ENCODE peak calls at places on chromosomes 4 and X, in five cellular contexts. X, S, W, O and U are unnamed samples. For H3K9me2, the result is how much of the 10 kb centered on the place peaks cover.

GRCh38 chr4:30619679-30620078 is 100.5 kb upstream of the PCDH7 start:
- DNase-seq in S (no peak), W (no peak), X (no peak), O (no peak), U (peak)

GRCh38 chr4:129092636-129093172 is 635 bp downstream of the SCLT1 start:
- DNase-seq in X (no peak), S (peak), O (peak), W (no peak), U (peak)

GRCh38 chr4:67545996-67546356 is 673 bp upstream of the CENPC start:
- DNase-seq in W (no peak), S (no peak), O (no peak), X (peak), U (no peak)

GRCh38 chr4:182083681-182084410 is 159.4 kb upstream of the TENM3 start:
- DNase-seq in S (no peak), X (no peak), W (no peak), O (no peak), U (no peak)

GRCh38 chr4:123050014-123050413 is 127.6 kb upstream of the NUDT6 start:
- DNase-seq in W (no peak), X (no peak), S (no peak), O (no peak), U (no peak)

GRCh38 chrX:24870143-24870542 is 145.6 kb downstream of the ARX start:
- DNase-seq in O (peak), W (no peak), S (peak), X (no peak), U (peak)

GRCh38 chrX:96791559-96791958 is 92.1 kb upstream of the RPA4 start:
- DNase-seq in S (no peak), O (no peak), X (no peak), W (no peak), U (peak)

GRCh38 chrX:47940448-47940847 is 63.3 kb downstream of the ZNF182 start:
- DNase-seq in O (no peak), X (no peak), S (no peak), W (no peak), U (no peak)

GRCh38 chr4:36177946-36178345 is 66.4 kb downstream of the ARAP2 start:
- DNase-seq in X (no peak), S (peak), W (no peak), O (no peak), U (no peak)

GRCh38 chrX:1249101-1249887 is 19.3 kb upstream of the CSF2RA start:
- DNase-seq in X (no peak), W (no peak), S (peak), O (peak), U (peak)

DNA sequence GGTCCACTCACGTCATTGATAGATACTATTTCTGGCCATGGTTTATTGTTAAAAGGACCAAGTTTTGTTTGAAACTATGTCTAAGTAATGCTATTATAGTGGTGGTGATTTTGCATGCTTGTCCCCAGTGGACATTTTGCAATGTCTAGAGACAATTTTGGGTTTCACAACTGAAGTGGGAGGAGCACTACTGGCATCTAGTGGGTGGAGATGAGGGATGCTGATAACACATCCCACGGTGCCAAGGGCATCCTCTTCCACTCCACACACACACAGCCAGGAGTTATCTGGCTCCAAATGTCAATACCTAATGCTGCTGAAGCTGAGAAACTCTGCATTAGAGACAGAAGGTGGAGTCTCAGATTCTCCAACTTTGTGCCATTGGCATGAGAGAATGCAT is 131.2 kb downstream of the FRMPD4 start:
- DNase-seq in W (no peak), S (peak), X (no peak), O (no peak), U (no peak)
- TF ChIP-seq EZH2phosphoT487 in W (no peak), S (no peak), X (no peak), O (no peak), U (no peak)

GRCh38 chr4:75385139-75385538 is 129.1 kb downstream of the RCHY1 start:
- DNase-seq in S (no peak), O (no peak), W (no peak), X (no peak), U (no peak)
- H3K9me2 ChIP-seq in S (under half), O (under half), W (under half), X (under half), U (under half)

GRCh38 chrX:2351321-2351720 is 149.5 kb downstream of the DHRSX start:
- DNase-seq in X (no peak), W (no peak), S (peak), O (peak), U (peak)
- TF ChIP-seq EZH2phosphoT487 in X (no peak), W (no peak), S (no peak), O (no peak), U (no peak)

GRCh38 chr4:95180531-95181315 is 368.1 kb downstream of the UNC5C start:
- DNase-seq in X (no peak), O (no peak), W (no peak), S (no peak), U (no peak)
- H3K9me2 ChIP-seq in X (under half), O (under half), W (under half), S (under half), U (under half)

GRCh38 chrX:154990496-154990895 is 32.0 kb downstream of the F8 start:
- DNase-seq in O (no peak), X (no peak), W (no peak), S (no peak), U (no peak)

GRCh38 chrX:154988719-154989118 is 33.8 kb downstream of the F8 start:
- DNase-seq in W (no peak), S (no peak), X (no peak), O (no peak), U (no peak)

GRCh38 chrX:154991476-154991875 is 31.0 kb downstream of the F8 start:
- DNase-seq in X (no peak), W (no peak), S (no peak), O (no peak), U (no peak)

GRCh38 chrX:154987940-154988339 is 34.6 kb downstream of the F8 start:
- DNase-seq in W (no peak), O (no peak), X (no peak), S (no peak), U (no peak)

DNA sequence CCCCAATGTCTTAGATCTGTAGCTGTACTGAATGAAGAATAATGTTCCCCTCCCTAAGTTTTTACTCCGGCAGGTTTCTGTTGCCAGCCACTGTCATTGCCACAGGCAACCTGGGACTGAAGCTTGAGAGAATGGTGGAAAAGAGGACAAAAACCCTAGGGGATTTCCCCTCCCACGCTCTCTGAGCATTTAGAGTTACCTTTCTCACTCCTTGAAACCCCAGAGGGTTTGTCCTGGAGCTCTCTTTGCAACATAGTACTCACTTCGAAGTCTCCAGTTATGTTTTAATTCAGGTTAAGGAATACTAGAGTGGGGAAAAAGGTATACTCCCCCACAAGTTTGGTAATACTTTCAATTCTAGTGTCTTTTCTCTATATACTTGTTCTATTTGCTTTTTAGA is 31.5 kb downstream of the F8 start:
- DNase-seq in O (no peak), X (no peak), W (no peak), S (no peak), U (no peak)
- TF ChIP-seq EZH2phosphoT487 in O (no peak), X (no peak), W (no peak), S (no peak), U (no peak)

GRCh38 chrX:114584983-114585842 is 1.3 kb downstream of the HTR2C start:
- DNase-seq in W (no peak), X (no peak), O (no peak), S (no peak), U (no peak)
- H3K9me2 ChIP-seq in W (under half), X (under half), O (under half), S (under half), U (under half)

DNA sequence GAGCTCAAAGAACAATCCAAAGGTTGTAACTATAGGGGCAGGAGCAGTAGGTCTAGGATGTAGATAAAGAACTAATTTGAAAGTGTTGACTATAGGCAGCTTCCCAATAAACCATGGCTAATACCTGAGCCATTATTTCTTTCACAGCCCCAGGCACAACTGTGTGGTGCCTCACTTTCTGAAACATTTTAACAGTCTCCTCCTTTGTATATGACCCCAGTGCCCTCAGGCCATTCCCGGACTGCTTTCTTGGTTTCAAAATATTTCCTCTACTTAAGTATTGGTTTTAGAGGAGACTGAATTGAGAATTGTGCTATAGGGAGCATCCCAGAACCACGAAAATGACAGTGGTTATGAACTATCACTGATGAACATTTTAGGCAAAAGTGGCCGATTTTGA is 728.7 kb downstream of the IL1RAPL1 start:
- DNase-seq in W (no peak), O (no peak), X (no peak), S (no peak), U (no peak)
- TF ChIP-seq EZH2phosphoT487 in W (no peak), O (no peak), X (no peak), S (no peak), U (no peak)

GRCh38 chrX:23626651-23627050 is 40.6 kb upstream of the PRDX4 start:
- DNase-seq in S (no peak), O (no peak), X (no peak), W (no peak), U (no peak)

GRCh38 chrX:23621621-23622265 is 45.5 kb upstream of the PRDX4 start:
- DNase-seq in O (no peak), X (no peak), S (no peak), W (no peak), U (no peak)

DNA sequence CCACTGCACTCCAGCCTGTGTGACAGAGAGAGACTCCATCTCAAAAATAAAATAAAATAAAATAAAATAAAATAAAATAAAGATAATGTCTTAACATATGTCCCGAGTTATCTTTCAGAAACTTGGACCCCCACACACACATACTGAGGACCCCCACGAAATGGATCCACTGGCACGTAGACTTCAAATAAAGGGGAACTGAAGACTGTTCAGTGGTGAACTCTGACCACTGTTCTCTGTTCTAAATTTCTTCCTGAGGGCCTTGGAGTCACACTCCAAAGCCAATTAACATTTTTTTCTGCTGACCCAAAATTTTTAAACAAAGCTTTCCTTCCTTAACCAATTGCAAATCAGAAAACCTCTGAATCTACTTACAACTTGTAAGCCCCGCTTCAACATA is 43.5 kb upstream of the PRDX4 start:
- DNase-seq in S (no peak), O (no peak), X (no peak), W (no peak), U (no peak)
- H3K9me2 ChIP-seq in S (under half), O (under half), X (under half), W (under half), U (under half)

GRCh38 chrX:90040807-90041206 is 119.1 kb downstream of the TGIF2LX start:
- DNase-seq in W (no peak), S (no peak), O (no peak), X (peak), U (no peak)
- TF ChIP-seq EZH2phosphoT487 in W (no peak), S (no peak), O (no peak), X (no peak), U (no peak)